ENCODE peak calls at places on chromosomes 1 and 21, in four cellular contexts. W is K562, K is HepG2, S is H1. B is an unnamed sample.

GRCh38 chr1:45685308-45686080 is 839 bp downstream of the GPBP1L1 start:
- DNase-seq in W (peak), K (no peak), S (no peak), B (peak)

GRCh38 chr1:38006008-38006828 is 904 bp upstream of the FHL3 start:
- DNase-seq in K (no peak), S (no peak), W (no peak), B (no peak)

GRCh38 chr1:143735764-143736461 is 235.9 kb downstream of the FAM72C start:
- DNase-seq in W (no peak), K (no peak), S (peak), B (peak)

GRCh38 chr1:204438628-204439027 is 27.0 kb upstream of the PPP1R15B start:
- DNase-seq in S (no peak), W (no peak), K (no peak), B (peak)

GRCh38 chr1:228363686-228364067 is 43.0 kb downstream of the TRIM11 start:
- DNase-seq in W (no peak), K (no peak), S (no peak), B (no peak)

GRCh38 chr21:16954787-16955186 is 558.1 kb upstream of the CXADR start:
- DNase-seq in W (no peak), K (no peak), S (no peak), B (no peak)

GRCh38 chr1:159469921-159470595 is 30.5 kb downstream of the OR10J1 start:
- DNase-seq in W (no peak), S (no peak), K (no peak), B (no peak)

GRCh38 chr1:40421694-40422384 is 28.4 kb upstream of the ZFP69B start:
- DNase-seq in W (no peak), K (peak), S (no peak), B (no peak)

GRCh38 chr1:6603424-6603850 is 768 bp upstream of the KLHL21 start:
- DNase-seq in K (peak), S (no peak), W (peak), B (no peak)

GRCh38 chr1:209106237-209106741 is 477.2 kb upstream of the CAMK1G start:
- DNase-seq in K (no peak), S (no peak), W (no peak), B (peak)

GRCh38 chr1:31987231-31987630 is 26.4 kb upstream of the KHDRBS1 start:
- DNase-seq in K (no peak), S (no peak), W (no peak), B (no peak)

GRCh38 chr1:8439015-8439702 is 121.2 kb downstream of the SLC45A1 start:
- DNase-seq in W (peak), K (peak), S (no peak), B (no peak)

GRCh38 chr1:183363967-183364366 is 54.2 kb downstream of the NMNAT2 start:
- DNase-seq in S (no peak), K (no peak), W (no peak), B (no peak)

GRCh38 chr1:28078262-28078661 is 10.1 kb downstream of the EYA3 start:
- DNase-seq in W (no peak), K (no peak), S (no peak), B (no peak)

GRCh38 chr1:19074902-19075721 is 118.6 kb upstream of the IFFO2 start:
- DNase-seq in W (no peak), S (no peak), K (no peak), B (no peak)

GRCh38 chr1:86703696-86704455 is 500 bp upstream of the SH3GLB1 start:
- DNase-seq in W (peak), K (peak), S (peak), B (no peak)

GRCh38 chr1:107724648-107725047 is 240.3 kb downstream of the VAV3 start:
- DNase-seq in S (no peak), K (no peak), W (no peak), B (no peak)

GRCh38 chr1:214331827-214332423 is 51.0 kb downstream of the SMYD2 start:
- DNase-seq in K (peak), W (peak), S (no peak), B (peak)

GRCh38 chr1:223189903-223190724 is 47.1 kb upstream of the TLR5 start:
- DNase-seq in K (no peak), W (no peak), S (no peak), B (peak)

GRCh38 chr1:25735956-25736529 is 64.0 kb upstream of the SELENON start:
- DNase-seq in K (no peak), S (no peak), W (no peak), B (no peak)

GRCh38 chr1:204806943-204807624 is 63.6 kb upstream of the NFASC start:
- DNase-seq in K (peak), S (peak), W (peak), B (peak)

GRCh38 chr1:171913385-171913784 is 72.1 kb downstream of the DNM3 start:
- DNase-seq in W (no peak), S (no peak), K (peak), B (peak)

GRCh38 chr1:183812686-183813569 is 8.0 kb downstream of the RGL1 start:
- DNase-seq in K (peak), W (no peak), S (no peak), B (no peak)

DNA sequence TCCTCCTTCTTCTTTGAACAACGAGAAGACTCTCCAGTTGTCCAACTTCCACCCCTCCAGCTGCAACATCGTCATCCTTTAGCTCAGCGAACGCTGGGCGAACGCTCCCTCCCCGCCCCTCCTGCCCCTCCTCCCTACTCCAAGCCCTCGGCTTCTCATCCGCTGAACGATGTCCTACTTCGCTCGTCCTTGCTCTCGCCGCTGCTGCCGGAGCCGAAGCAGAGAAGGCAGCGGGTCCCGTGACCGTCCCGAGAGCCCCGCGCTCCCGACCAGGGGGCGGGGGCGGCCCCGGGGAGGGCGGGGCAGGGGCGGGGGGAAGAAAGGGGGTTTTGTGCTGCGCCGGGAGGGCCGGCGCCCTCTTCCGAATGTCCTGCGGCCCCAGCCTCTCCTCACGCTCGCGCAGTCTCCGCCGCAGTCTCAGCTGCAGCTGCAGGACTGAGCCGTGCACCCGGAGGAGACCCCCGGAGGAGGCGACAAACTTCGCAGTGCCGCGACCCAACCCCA is at the start of gene BCAN:
- DNase-seq in K (no peak), S (no peak), W (no peak), B (no peak)
- TF ChIP-seq PHF8 in K (no peak), S (no peak), W (no peak), B (no peak)

DNA sequence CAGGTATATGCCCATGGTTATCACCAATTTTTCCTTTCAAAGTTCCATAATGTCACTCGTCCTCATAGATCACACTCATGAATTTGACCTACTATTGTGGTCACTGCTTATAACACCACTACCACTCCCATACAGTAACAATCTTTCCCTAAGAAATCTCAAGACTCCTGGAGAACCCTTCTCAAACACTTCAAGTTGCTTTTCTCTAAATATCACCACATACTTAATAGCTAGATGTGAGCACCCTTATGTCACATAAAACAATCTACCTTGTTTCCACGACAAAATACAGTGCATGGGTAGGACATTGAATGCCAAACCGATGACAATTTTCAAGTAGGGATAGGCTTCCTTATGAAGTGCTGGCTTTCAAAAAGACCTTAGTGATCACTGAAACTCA is 104.5 kb downstream of the LRRC53 start:
- DNase-seq in S (no peak), K (no peak), W (no peak), B (no peak)
- TF ChIP-seq POLR2A in S (no peak), K (no peak), W (no peak), B (no peak)

DNA sequence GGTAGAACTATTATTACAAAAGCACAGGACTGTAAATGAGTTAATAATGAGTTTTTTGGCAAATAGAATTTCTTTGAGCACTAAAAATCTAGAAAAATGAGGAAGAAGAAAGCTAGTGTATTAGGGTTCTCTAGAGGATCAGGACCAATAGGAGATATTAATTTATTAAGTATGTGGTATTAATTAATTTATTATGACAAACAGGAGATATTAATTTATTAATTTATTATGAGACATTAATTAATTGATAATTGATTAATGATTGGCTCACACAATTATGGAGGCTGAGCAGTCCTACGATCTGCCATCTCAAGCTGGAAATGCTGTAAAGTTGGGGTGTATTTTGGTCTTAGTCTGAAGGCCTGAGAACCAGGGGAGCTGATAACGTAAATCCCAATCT is 31.2 kb downstream of the PLA2G4A start:
- DNase-seq in K (no peak), W (no peak), S (no peak), B (no peak)
- TF ChIP-seq PHF8 in K (no peak), W (no peak), S (no peak), B (no peak)

GRCh38 chr1:235502601-235503332 is 1.5 kb downstream of the B3GALNT2 start:
- DNase-seq in K (no peak), W (no peak), S (no peak), B (no peak)

GRCh38 chr1:235503333-235504121 is 725 bp downstream of the B3GALNT2 start:
- DNase-seq in K (peak), S (no peak), W (peak), B (peak)

GRCh38 chr1:235504494-235505222 is 406 bp upstream of the B3GALNT2 start:
- DNase-seq in W (peak), S (peak), K (peak), B (peak)

GRCh38 chr1:235500971-235501540 is 3.2 kb downstream of the B3GALNT2 start:
- DNase-seq in S (no peak), K (no peak), W (no peak), B (no peak)

DNA sequence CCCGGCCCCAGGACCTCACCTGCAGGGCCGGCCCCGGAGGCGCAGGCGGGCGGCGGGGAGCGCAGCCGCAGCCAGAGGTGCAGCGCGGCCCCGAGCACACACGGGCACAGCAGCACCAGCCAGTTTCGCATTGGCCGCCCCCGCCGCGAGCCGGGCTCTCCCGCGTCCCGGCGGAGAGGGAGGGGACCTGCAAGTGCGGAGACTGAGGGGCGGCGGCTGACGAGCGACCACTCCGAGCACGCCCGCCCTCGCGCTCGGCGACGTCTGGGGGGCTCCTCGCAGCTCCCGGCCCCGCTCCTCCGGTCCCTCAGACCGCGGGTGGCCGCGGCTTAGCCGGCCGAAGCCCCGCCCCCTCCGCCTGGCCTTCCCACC is at the start of gene B3GALNT2:
- DNase-seq in K (no peak), W (no peak), S (no peak), B (peak)
- TF ChIP-seq POLR2A in K (peak), W (peak), S (peak), B (peak)

GRCh38 chr1:156121441-156121840 is 6.9 kb downstream of the LMNA start:
- DNase-seq in W (no peak), S (no peak), K (no peak), B (no peak)
- TF ChIP-seq PHF8 in W (no peak), S (no peak), K (no peak), B (no peak)

GRCh38 chr1:200029035-200029623 is 1.6 kb downstream of the NR5A2 start:
- DNase-seq in K (no peak), S (no peak), W (no peak), B (peak)
- TF ChIP-seq POLR2A in K (no peak), S (no peak), W (no peak), B (no peak)